ENCODE peak calls at places on chromosomes 13 and 19, in ten cellular contexts. One of them, this sample, is unnamed.

GRCh38 chr13:26500618-26501320 is 56.7 kb upstream of the WASF3 start:
- DNase-seq in aorta: no peak
- DNase-seq in GM23248: no peak
- DNase-seq in fibroblast of pulmonary artery: no peak
- DNase-seq in BJ: no peak
- DNase-seq in sigmoid colon: peak
- DNase-seq in thoracic aorta: no peak
- DNase-seq in AG10803: no peak
- DNase-seq in retinal pigment epithelial cell: no peak
- DNase-seq in effector memory CD4-positive, alpha-beta T cell: no peak
- DNase-seq in this sample: no peak

GRCh38 chr13:36163303-36163702 is 32.1 kb upstream of the DCLK1 start:
- DNase-seq in effector memory CD4-positive, alpha-beta T cell: no peak
- DNase-seq in sigmoid colon: no peak
- DNase-seq in thoracic aorta: no peak
- DNase-seq in GM23248: no peak
- DNase-seq in retinal pigment epithelial cell: no peak
- DNase-seq in fibroblast of pulmonary artery: no peak
- DNase-seq in BJ: no peak
- DNase-seq in AG10803: no peak
- DNase-seq in aorta: no peak
- DNase-seq in this sample: no peak

GRCh38 chr19:9917322-9917721 is 19.0 kb downstream of the OLFM2 start:
- DNase-seq in thoracic aorta: no peak
- DNase-seq in BJ: no peak
- DNase-seq in sigmoid colon: no peak
- DNase-seq in retinal pigment epithelial cell: no peak
- DNase-seq in AG10803: peak
- DNase-seq in GM23248: peak
- DNase-seq in fibroblast of pulmonary artery: peak
- DNase-seq in effector memory CD4-positive, alpha-beta T cell: no peak
- DNase-seq in aorta: no peak
- DNase-seq in this sample: peak

GRCh38 chr13:51683537-51684050 is 99.3 kb downstream of the WDFY2 start:
- DNase-seq in effector memory CD4-positive, alpha-beta T cell: no peak
- DNase-seq in AG10803: no peak
- DNase-seq in fibroblast of pulmonary artery: no peak
- DNase-seq in thoracic aorta: no peak
- DNase-seq in retinal pigment epithelial cell: no peak
- DNase-seq in aorta: no peak
- DNase-seq in BJ: no peak
- DNase-seq in sigmoid colon: no peak
- DNase-seq in GM23248: no peak
- DNase-seq in this sample: no peak

GRCh38 chr19:4375164-4375619 is 25.2 kb downstream of the SH3GL1 start:
- DNase-seq in fibroblast of pulmonary artery: no peak
- DNase-seq in effector memory CD4-positive, alpha-beta T cell: no peak
- DNase-seq in thoracic aorta: no peak
- DNase-seq in AG10803: no peak
- DNase-seq in aorta: no peak
- DNase-seq in GM23248: no peak
- DNase-seq in sigmoid colon: peak
- DNase-seq in retinal pigment epithelial cell: no peak
- DNase-seq in BJ: no peak
- DNase-seq in this sample: peak

GRCh38 chr19:16141043-16141442 is 2.4 kb upstream of the HSH2D start:
- DNase-seq in thoracic aorta: no peak
- DNase-seq in BJ: no peak
- DNase-seq in effector memory CD4-positive, alpha-beta T cell: no peak
- DNase-seq in retinal pigment epithelial cell: no peak
- DNase-seq in GM23248: no peak
- DNase-seq in aorta: no peak
- DNase-seq in AG10803: no peak
- DNase-seq in sigmoid colon: no peak
- DNase-seq in fibroblast of pulmonary artery: no peak
- DNase-seq in this sample: no peak

GRCh38 chr13:28257305-28257704 is 119.0 kb downstream of the PAN3 start:
- DNase-seq in BJ: no peak
- DNase-seq in AG10803: no peak
- DNase-seq in aorta: no peak
- DNase-seq in retinal pigment epithelial cell: no peak
- DNase-seq in thoracic aorta: no peak
- DNase-seq in GM23248: no peak
- DNase-seq in sigmoid colon: no peak
- DNase-seq in fibroblast of pulmonary artery: no peak
- DNase-seq in effector memory CD4-positive, alpha-beta T cell: no peak
- DNase-seq in this sample: no peak

GRCh38 chr13:81377926-81378325 is 1037.0 kb upstream of the SPRY2 start:
- DNase-seq in GM23248: no peak
- DNase-seq in thoracic aorta: no peak
- DNase-seq in fibroblast of pulmonary artery: no peak
- DNase-seq in retinal pigment epithelial cell: no peak
- DNase-seq in BJ: no peak
- DNase-seq in aorta: no peak
- DNase-seq in AG10803: no peak
- DNase-seq in sigmoid colon: no peak
- DNase-seq in effector memory CD4-positive, alpha-beta T cell: no peak
- DNase-seq in this sample: no peak

GRCh38 chr13:30165791-30166190 is 141.6 kb downstream of the KATNAL1 start:
- DNase-seq in sigmoid colon: no peak
- DNase-seq in retinal pigment epithelial cell: no peak
- DNase-seq in fibroblast of pulmonary artery: peak
- DNase-seq in GM23248: peak
- DNase-seq in aorta: no peak
- DNase-seq in effector memory CD4-positive, alpha-beta T cell: no peak
- DNase-seq in BJ: no peak
- DNase-seq in AG10803: peak
- DNase-seq in thoracic aorta: no peak
- DNase-seq in this sample: no peak

GRCh38 chr13:82370306-82370705 is 1512.0 kb downstream of the SLITRK1 start:
- DNase-seq in BJ: no peak
- DNase-seq in AG10803: no peak
- DNase-seq in effector memory CD4-positive, alpha-beta T cell: no peak
- DNase-seq in aorta: no peak
- DNase-seq in fibroblast of pulmonary artery: peak
- DNase-seq in retinal pigment epithelial cell: peak
- DNase-seq in GM23248: no peak
- DNase-seq in thoracic aorta: no peak
- DNase-seq in sigmoid colon: no peak
- DNase-seq in this sample: no peak

GRCh38 chr19:21498651-21499050 is 6.8 kb upstream of the ZNF429 start:
- DNase-seq in fibroblast of pulmonary artery: no peak
- DNase-seq in GM23248: no peak
- DNase-seq in aorta: no peak
- DNase-seq in sigmoid colon: no peak
- DNase-seq in effector memory CD4-positive, alpha-beta T cell: no peak
- DNase-seq in thoracic aorta: no peak
- DNase-seq in BJ: no peak
- DNase-seq in retinal pigment epithelial cell: no peak
- DNase-seq in AG10803: no peak
- DNase-seq in this sample: no peak

GRCh38 chr13:27789495-27790303 is 2.6 kb upstream of the GSX1 start:
- DNase-seq in BJ: no peak
- DNase-seq in retinal pigment epithelial cell: no peak
- DNase-seq in GM23248: no peak
- DNase-seq in aorta: no peak
- DNase-seq in AG10803: no peak
- DNase-seq in fibroblast of pulmonary artery: no peak
- DNase-seq in effector memory CD4-positive, alpha-beta T cell: no peak
- DNase-seq in thoracic aorta: no peak
- DNase-seq in sigmoid colon: no peak
- DNase-seq in this sample: no peak

GRCh38 chr13:39091586-39091985 is 53.3 kb downstream of the NHLRC3 start:
- DNase-seq in sigmoid colon: no peak
- DNase-seq in AG10803: no peak
- DNase-seq in fibroblast of pulmonary artery: no peak
- DNase-seq in thoracic aorta: no peak
- DNase-seq in GM23248: no peak
- DNase-seq in effector memory CD4-positive, alpha-beta T cell: no peak
- DNase-seq in BJ: no peak
- DNase-seq in retinal pigment epithelial cell: no peak
- DNase-seq in aorta: no peak
- DNase-seq in this sample: no peak

GRCh38 chr13:20356437-20356836 is 124.3 kb upstream of the GJB6 start:
- DNase-seq in BJ: no peak
- DNase-seq in fibroblast of pulmonary artery: no peak
- DNase-seq in effector memory CD4-positive, alpha-beta T cell: no peak
- DNase-seq in thoracic aorta: no peak
- DNase-seq in GM23248: no peak
- DNase-seq in aorta: no peak
- DNase-seq in AG10803: peak
- DNase-seq in sigmoid colon: no peak
- DNase-seq in retinal pigment epithelial cell: no peak
- DNase-seq in this sample: peak

GRCh38 chr13:30861163-30861562 is 44.9 kb upstream of the MEDAG start:
- DNase-seq in thoracic aorta: no peak
- DNase-seq in sigmoid colon: no peak
- DNase-seq in effector memory CD4-positive, alpha-beta T cell: no peak
- DNase-seq in retinal pigment epithelial cell: no peak
- DNase-seq in BJ: no peak
- DNase-seq in AG10803: no peak
- DNase-seq in GM23248: no peak
- DNase-seq in aorta: no peak
- DNase-seq in fibroblast of pulmonary artery: no peak
- DNase-seq in this sample: no peak

GRCh38 chr19:30717381-30717780 is 345.2 kb downstream of the ZNF536 start:
- DNase-seq in AG10803: no peak
- DNase-seq in aorta: no peak
- DNase-seq in sigmoid colon: no peak
- DNase-seq in thoracic aorta: no peak
- DNase-seq in BJ: no peak
- DNase-seq in fibroblast of pulmonary artery: no peak
- DNase-seq in effector memory CD4-positive, alpha-beta T cell: no peak
- DNase-seq in retinal pigment epithelial cell: no peak
- DNase-seq in GM23248: no peak
- DNase-seq in this sample: no peak

GRCh38 chr19:30718014-30718413 is 345.8 kb downstream of the ZNF536 start:
- DNase-seq in fibroblast of pulmonary artery: no peak
- DNase-seq in BJ: no peak
- DNase-seq in effector memory CD4-positive, alpha-beta T cell: no peak
- DNase-seq in GM23248: no peak
- DNase-seq in aorta: no peak
- DNase-seq in retinal pigment epithelial cell: no peak
- DNase-seq in thoracic aorta: no peak
- DNase-seq in AG10803: no peak
- DNase-seq in sigmoid colon: no peak
- DNase-seq in this sample: no peak

GRCh38 chr19:30719189-30719990 is 347.2 kb downstream of the ZNF536 start:
- DNase-seq in retinal pigment epithelial cell: no peak
- DNase-seq in effector memory CD4-positive, alpha-beta T cell: no peak
- DNase-seq in BJ: no peak
- DNase-seq in fibroblast of pulmonary artery: peak
- DNase-seq in aorta: peak
- DNase-seq in GM23248: peak
- DNase-seq in AG10803: peak
- DNase-seq in sigmoid colon: peak
- DNase-seq in thoracic aorta: no peak
- DNase-seq in this sample: peak

GRCh38 chr19:30719991-30720329 is 347.8 kb downstream of the ZNF536 start:
- DNase-seq in fibroblast of pulmonary artery: no peak
- DNase-seq in retinal pigment epithelial cell: no peak
- DNase-seq in GM23248: peak
- DNase-seq in sigmoid colon: no peak
- DNase-seq in thoracic aorta: no peak
- DNase-seq in effector memory CD4-positive, alpha-beta T cell: no peak
- DNase-seq in BJ: no peak
- DNase-seq in AG10803: peak
- DNase-seq in aorta: no peak
- DNase-seq in this sample: no peak

DNA sequence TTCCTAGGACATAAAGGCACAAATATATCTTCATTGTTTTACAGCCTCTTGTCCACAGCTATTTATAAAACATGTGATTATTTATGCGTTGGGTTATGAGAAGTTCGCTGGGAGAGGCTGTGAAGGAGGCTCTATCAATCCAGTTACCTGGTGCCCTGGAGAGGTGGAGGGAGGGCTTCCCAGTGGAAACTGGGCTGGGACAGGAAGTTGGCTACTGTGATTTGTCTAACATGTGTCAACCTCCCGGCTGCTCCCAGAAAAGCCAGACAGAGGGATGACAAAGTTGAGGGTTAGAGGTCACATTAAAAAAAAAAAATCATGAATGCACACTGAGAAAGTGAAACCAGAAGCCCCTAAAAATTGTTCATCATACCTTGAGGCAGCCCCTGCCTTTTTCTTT is 346.5 kb downstream of the ZNF536 start:
- DNase-seq in retinal pigment epithelial cell: no peak
- DNase-seq in GM23248: no peak
- DNase-seq in fibroblast of pulmonary artery: no peak
- DNase-seq in aorta: no peak
- DNase-seq in thoracic aorta: no peak
- DNase-seq in effector memory CD4-positive, alpha-beta T cell: no peak
- DNase-seq in sigmoid colon: no peak
- DNase-seq in BJ: no peak
- DNase-seq in AG10803: no peak
- DNase-seq in this sample: no peak
- H3K4me3 ChIP-seq in retinal pigment epithelial cell: no peak
- H3K4me3 ChIP-seq in GM23248: peak
- H3K4me3 ChIP-seq in fibroblast of pulmonary artery: peak
- H3K4me3 ChIP-seq in aorta: peak
- H3K4me3 ChIP-seq in thoracic aorta: peak
- H3K4me3 ChIP-seq in effector memory CD4-positive, alpha-beta T cell: no peak
- H3K4me3 ChIP-seq in sigmoid colon: peak
- H3K4me3 ChIP-seq in BJ: no peak
- H3K4me3 ChIP-seq in AG10803: peak
- H3K4me3 ChIP-seq in this sample: no peak

GRCh38 chr13:74027161-74027779 is 106.9 kb downstream of the KLF12 start:
- DNase-seq in AG10803: no peak
- DNase-seq in retinal pigment epithelial cell: no peak
- DNase-seq in GM23248: no peak
- DNase-seq in sigmoid colon: no peak
- DNase-seq in fibroblast of pulmonary artery: no peak
- DNase-seq in aorta: no peak
- DNase-seq in effector memory CD4-positive, alpha-beta T cell: no peak
- DNase-seq in BJ: no peak
- DNase-seq in thoracic aorta: no peak
- DNase-seq in this sample: no peak
- H3K4me3 ChIP-seq in AG10803: no peak
- H3K4me3 ChIP-seq in retinal pigment epithelial cell: no peak
- H3K4me3 ChIP-seq in GM23248: no peak
- H3K4me3 ChIP-seq in sigmoid colon: no peak
- H3K4me3 ChIP-seq in fibroblast of pulmonary artery: no peak
- H3K4me3 ChIP-seq in aorta: no peak
- H3K4me3 ChIP-seq in effector memory CD4-positive, alpha-beta T cell: peak
- H3K4me3 ChIP-seq in BJ: no peak
- H3K4me3 ChIP-seq in thoracic aorta: no peak
- H3K4me3 ChIP-seq in this sample: peak

GRCh38 chr19:45455707-45456499 is 11.9 kb upstream of the FOSB start:
- DNase-seq in fibroblast of pulmonary artery: peak
- DNase-seq in retinal pigment epithelial cell: peak
- DNase-seq in BJ: peak
- DNase-seq in AG10803: peak
- DNase-seq in thoracic aorta: peak
- DNase-seq in GM23248: peak
- DNase-seq in effector memory CD4-positive, alpha-beta T cell: peak
- DNase-seq in sigmoid colon: peak
- DNase-seq in aorta: peak
- DNase-seq in this sample: peak
- H3K4me3 ChIP-seq in fibroblast of pulmonary artery: peak
- H3K4me3 ChIP-seq in retinal pigment epithelial cell: peak
- H3K4me3 ChIP-seq in BJ: peak
- H3K4me3 ChIP-seq in AG10803: peak
- H3K4me3 ChIP-seq in thoracic aorta: peak
- H3K4me3 ChIP-seq in GM23248: peak
- H3K4me3 ChIP-seq in effector memory CD4-positive, alpha-beta T cell: no peak
- H3K4me3 ChIP-seq in sigmoid colon: no peak
- H3K4me3 ChIP-seq in aorta: no peak
- H3K4me3 ChIP-seq in this sample: no peak

GRCh38 chr19:40580619-40581018 is 3.9 kb downstream of the SHKBP1 start:
- DNase-seq in aorta: no peak
- DNase-seq in GM23248: no peak
- DNase-seq in sigmoid colon: no peak
- DNase-seq in fibroblast of pulmonary artery: no peak
- DNase-seq in BJ: no peak
- DNase-seq in AG10803: no peak
- DNase-seq in effector memory CD4-positive, alpha-beta T cell: no peak
- DNase-seq in thoracic aorta: no peak
- DNase-seq in retinal pigment epithelial cell: no peak
- DNase-seq in this sample: no peak
- H3K4me3 ChIP-seq in aorta: no peak
- H3K4me3 ChIP-seq in GM23248: no peak
- H3K4me3 ChIP-seq in sigmoid colon: no peak
- H3K4me3 ChIP-seq in fibroblast of pulmonary artery: no peak
- H3K4me3 ChIP-seq in BJ: no peak
- H3K4me3 ChIP-seq in AG10803: no peak
- H3K4me3 ChIP-seq in effector memory CD4-positive, alpha-beta T cell: no peak
- H3K4me3 ChIP-seq in thoracic aorta: no peak
- H3K4me3 ChIP-seq in retinal pigment epithelial cell: no peak
- H3K4me3 ChIP-seq in this sample: no peak

This sample was measured in cardiac muscle cell.